ENCODE peak calls at places on chromosomes 11 and 22, in five cellular contexts. Q is CD8-positive, alpha-beta T cell; I is AG04450; T is AG10803; K is psoas muscle. P is an unnamed sample.

GRCh38 chr11:126189109-126189929 is 22.1 kb downstream of the RPUSD4 start:
- DNase-seq in I (no peak), T (no peak), K (no peak), Q (no peak), P (peak)

GRCh38 chr22:21074092-21074715 is 28.5 kb downstream of the LRRC74B start:
- DNase-seq in K (no peak), T (peak), I (no peak), Q (no peak), P (no peak)

GRCh38 chr11:531826-532511 is 3.4 kb downstream of the HRAS start:
- DNase-seq in Q (peak), T (no peak), K (peak), I (no peak), P (no peak)

GRCh38 chr11:83124631-83125424 is 32.1 kb upstream of the PCF11 start:
- DNase-seq in I (no peak), K (no peak), T (no peak), Q (no peak), P (no peak)

GRCh38 chr11:114285599-114285998 is 10.6 kb upstream of the NNMT start:
- DNase-seq in T (peak), I (no peak), Q (no peak), K (no peak), P (no peak)

GRCh38 chr22:23401111-23401909 is 178.8 kb downstream of the IGLL1 start:
- DNase-seq in I (peak), K (peak), T (peak), Q (no peak), P (no peak)

GRCh38 chr11:72751293-72752087 is 718 bp downstream of the ARAP1 start:
- DNase-seq in Q (no peak), T (no peak), K (peak), I (no peak), P (peak)

GRCh38 chr11:104094576-104094975 is 58.1 kb downstream of the DDI1 start:
- DNase-seq in K (no peak), T (peak), I (no peak), Q (no peak), P (no peak)

GRCh38 chr11:14541180-14541579 is 21.0 kb upstream of the PSMA1 start:
- DNase-seq in Q (no peak), K (no peak), I (no peak), T (no peak), P (no peak)

GRCh38 chr11:70467196-70468085 is 69.1 kb downstream of the CTTN start:
- DNase-seq in T (peak), Q (no peak), I (no peak), K (peak), P (peak)

GRCh38 chr22:27952091-27952490 is 33.0 kb upstream of the PITPNB start:
- DNase-seq in I (peak), K (no peak), T (peak), Q (no peak), P (no peak)

GRCh38 chr22:37999640-38000272 is 15.4 kb upstream of the SOX10 start:
- DNase-seq in T (peak), K (peak), I (no peak), Q (no peak), P (no peak)

GRCh38 chr11:18457435-18457834 is 1.8 kb downstream of the LDHAL6A start:
- DNase-seq in I (no peak), T (no peak), Q (no peak), K (no peak), P (no peak)

GRCh38 chr11:64887757-64888405 is 9.5 kb upstream of the EHD1 start:
- DNase-seq in K (peak), T (peak), I (no peak), Q (peak), P (peak)

GRCh38 chr22:47136671-47137070 is 374.2 kb downstream of the TBC1D22A start:
- DNase-seq in I (no peak), Q (no peak), K (no peak), T (no peak), P (no peak)

GRCh38 chr11:44999068-44999467 is 48.4 kb upstream of the TP53I11 start:
- DNase-seq in Q (no peak), K (no peak), T (no peak), I (no peak), P (no peak)

GRCh38 chr11:64317961-64318693 is at the start of gene PRDX5:
- DNase-seq in Q (peak), K (peak), T (peak), I (peak), P (peak)

GRCh38 chr11:109641549-109641948 is 219.6 kb downstream of the C11orf87 start:
- DNase-seq in I (peak), K (no peak), T (peak), Q (no peak), P (no peak)

GRCh38 chr22:24503137-24503850 is 8.2 kb downstream of the UPB1 start:
- DNase-seq in I (no peak), Q (peak), T (peak), K (peak), P (peak)

GRCh38 chr11:72676874-72677341 is 2.7 kb upstream of the PDE2A start:
- DNase-seq in Q (peak), I (no peak), K (peak), T (peak), P (peak)

GRCh38 chr11:68424101-68424632 is 36.4 kb upstream of the PPP6R3 start:
- DNase-seq in Q (no peak), K (no peak), T (no peak), I (no peak), P (no peak)

GRCh38 chr11:68424981-68425865 is 35.3 kb upstream of the PPP6R3 start:
- DNase-seq in K (no peak), T (no peak), I (no peak), Q (no peak), P (no peak)

GRCh38 chr11:68420171-68420570 is 40.4 kb upstream of the PPP6R3 start:
- DNase-seq in K (no peak), I (no peak), Q (no peak), T (no peak), P (no peak)

GRCh38 chr11:68425866-68426380 is 34.6 kb upstream of the PPP6R3 start:
- DNase-seq in I (no peak), Q (no peak), T (no peak), K (no peak), P (no peak)

DNA sequence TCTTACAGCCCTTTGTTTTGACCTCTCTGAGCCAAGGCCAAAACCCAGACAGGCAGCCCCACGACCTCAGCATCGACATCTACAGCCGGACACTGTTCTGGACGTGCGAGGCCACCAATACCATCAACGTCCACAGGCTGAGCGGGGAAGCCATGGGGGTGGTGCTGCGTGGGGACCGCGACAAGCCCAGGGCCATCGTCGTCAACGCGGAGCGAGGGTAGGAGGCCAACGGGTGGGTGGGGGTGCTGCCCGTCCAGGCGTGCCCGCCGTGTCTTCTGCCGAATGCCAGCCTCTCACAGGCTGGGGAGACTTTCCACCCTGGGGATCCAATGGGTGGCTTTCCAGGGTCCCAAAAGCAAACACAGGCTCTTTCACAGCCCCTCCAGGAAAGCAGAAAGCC is 37.1 kb upstream of the PPP6R3 start:
- DNase-seq in I (no peak), K (no peak), Q (no peak), T (no peak), P (no peak)
- TF ChIP-seq CTCF in I (no peak), K (no peak), Q (no peak), T (no peak), P (no peak)

GRCh38 chr11:69186316-69187266 is 30.9 kb downstream of the SMIM38 start:
- DNase-seq in T (no peak), Q (no peak), I (no peak), K (no peak), P (no peak)
- TF ChIP-seq CTCF in T (no peak), Q (no peak), I (no peak), K (no peak), P (no peak)

GRCh38 chr11:69280994-69281393 is 13.0 kb upstream of the MYEOV start:
- DNase-seq in I (no peak), T (peak), Q (no peak), K (no peak), P (no peak)

GRCh38 chr11:69277074-69277809 is 16.7 kb upstream of the MYEOV start:
- DNase-seq in K (no peak), I (no peak), T (no peak), Q (no peak), P (peak)

GRCh38 chr11:69276165-69276564 is 17.8 kb upstream of the MYEOV start:
- DNase-seq in I (no peak), K (no peak), Q (no peak), T (no peak), P (no peak)

GRCh38 chr11:69280451-69280850 is 13.5 kb upstream of the MYEOV start:
- DNase-seq in I (no peak), T (peak), K (no peak), Q (no peak), P (no peak)

GRCh38 chr11:69278091-69278867 is 15.7 kb upstream of the MYEOV start:
- DNase-seq in K (no peak), T (no peak), I (no peak), Q (no peak), P (no peak)
- TF ChIP-seq CTCF in K (no peak), T (no peak), I (no peak), Q (no peak), P (no peak)

GRCh38 chr11:2466069-2466801 is 21.4 kb downstream of the KCNQ1 start:
- DNase-seq in I (no peak), Q (no peak), K (no peak), T (no peak), P (no peak)

GRCh38 chr11:2465201-2466068 is 20.6 kb downstream of the KCNQ1 start:
- DNase-seq in I (no peak), Q (no peak), T (no peak), K (no peak), P (no peak)

GRCh38 chr11:2466869-2467694 is 22.3 kb downstream of the KCNQ1 start:
- DNase-seq in Q (peak), I (no peak), K (no peak), T (no peak), P (peak)

GRCh38 chr11:2468363-2469240 is 23.8 kb downstream of the KCNQ1 start:
- DNase-seq in K (no peak), T (no peak), Q (no peak), I (no peak), P (no peak)

DNA sequence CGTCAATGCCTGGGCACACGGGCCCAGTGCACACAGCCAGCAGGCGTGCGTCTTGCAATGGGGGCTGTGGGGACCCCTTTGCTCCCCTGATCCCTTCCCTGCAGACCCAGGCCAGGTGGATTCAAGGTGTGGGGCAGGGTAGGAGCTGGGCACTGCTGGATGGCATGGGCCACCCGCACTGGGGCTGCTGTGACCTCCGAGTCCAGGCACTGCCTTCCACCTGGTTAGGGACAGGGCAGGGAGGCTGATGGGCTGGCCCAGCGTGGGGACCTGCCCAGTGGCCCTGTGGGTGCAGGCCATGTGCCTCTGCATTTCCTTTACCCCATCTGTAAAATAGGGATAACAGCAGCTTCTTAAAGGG is 22.9 kb downstream of the KCNQ1 start:
- DNase-seq in I (no peak), T (no peak), Q (no peak), K (no peak), P (no peak)
- TF ChIP-seq CTCF in I (no peak), T (no peak), Q (no peak), K (no peak), P (no peak)

DNA sequence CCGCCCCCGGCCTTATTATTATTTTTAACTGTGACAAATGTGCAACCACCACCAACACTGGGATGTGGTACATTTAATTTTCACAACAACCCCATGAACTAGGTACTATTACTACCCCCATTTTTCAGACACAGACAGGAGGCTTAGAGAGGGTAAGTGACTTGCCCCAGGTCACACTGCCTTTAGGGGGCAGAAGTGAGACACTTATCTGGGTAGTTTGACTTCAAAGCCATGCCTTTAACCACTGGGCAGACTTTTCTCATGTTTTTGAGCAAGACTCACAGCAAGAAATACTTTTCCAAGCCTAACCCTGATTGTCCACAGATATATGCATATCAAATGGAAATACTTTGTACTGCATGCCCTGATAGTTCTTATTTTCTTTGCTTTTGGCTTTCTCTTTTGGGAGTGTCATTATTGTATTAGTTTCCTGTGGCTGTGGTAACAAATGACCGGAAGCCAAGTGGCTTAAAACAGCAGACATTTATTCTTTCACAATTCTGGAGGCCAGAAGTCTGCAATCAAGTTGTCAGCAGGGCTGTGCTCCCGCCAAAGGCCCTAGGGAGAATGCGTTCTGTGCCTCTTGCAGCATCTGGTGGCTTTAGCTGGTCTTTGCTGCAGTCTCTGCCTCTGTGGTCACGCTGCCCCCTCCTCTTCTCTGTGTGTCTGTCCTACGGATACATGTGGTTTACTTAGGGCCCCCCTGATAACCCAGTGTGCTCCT is 110.8 kb downstream of the GRIK4 start:
- DNase-seq in T (peak), Q (no peak), K (peak), I (no peak), P (no peak)
- TF ChIP-seq CTCF in T (peak), Q (no peak), K (no peak), I (peak), P (peak)

DNA sequence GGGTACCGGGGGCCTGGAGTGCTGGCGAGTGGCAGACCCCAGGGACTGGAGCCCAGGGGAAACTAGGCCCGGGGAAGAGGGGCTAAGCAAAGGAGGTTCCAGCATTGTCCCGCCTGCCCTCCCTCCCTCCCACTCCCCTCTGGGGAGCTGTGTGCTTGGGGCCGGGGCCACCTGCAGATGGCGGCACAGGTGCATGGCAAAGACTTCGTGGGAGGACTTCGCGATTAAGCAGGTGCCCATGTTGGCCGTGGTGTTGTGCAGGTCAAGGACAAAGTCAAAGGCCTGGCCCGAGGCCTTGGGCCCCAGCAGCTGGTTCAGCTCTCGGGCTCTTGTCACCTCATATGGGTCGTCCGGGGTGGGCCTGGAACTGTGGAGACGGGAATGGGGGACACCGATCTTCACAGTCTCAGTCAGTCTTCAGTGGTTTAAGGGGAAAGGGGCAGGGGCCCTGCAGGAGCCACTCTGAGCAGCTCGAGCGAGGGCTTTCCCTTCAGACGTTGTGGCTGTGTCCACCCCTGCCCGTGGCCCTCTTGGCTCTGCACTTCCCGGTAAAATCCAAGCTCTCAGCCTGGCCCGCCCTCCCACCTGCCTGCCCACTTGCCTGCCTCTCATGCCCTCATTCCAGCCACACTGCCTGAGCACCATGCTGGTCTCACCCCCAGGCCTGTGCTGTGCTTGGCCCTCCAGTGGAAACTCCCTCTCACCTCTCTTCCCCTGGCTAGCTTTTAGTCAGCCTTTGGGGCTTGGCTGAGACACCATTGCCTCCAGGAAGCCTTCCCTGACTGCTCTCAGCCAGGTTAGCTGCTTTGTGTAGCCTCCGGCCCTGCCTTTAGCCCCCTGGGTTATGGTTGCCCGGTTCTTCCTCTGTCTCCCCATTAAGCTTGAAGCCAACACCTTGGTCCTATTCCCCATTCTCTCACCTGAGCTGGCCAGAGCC is 4.7 kb downstream of the ACY3 start:
- DNase-seq in I (no peak), Q (no peak), K (no peak), T (no peak), P (no peak)
- TF ChIP-seq CTCF in I (no peak), Q (no peak), K (no peak), T (no peak), P (peak)

GRCh38 chr22:17164392-17165024 is 5.4 kb upstream of the HDHD5 start:
- DNase-seq in T (no peak), K (no peak), I (no peak), Q (no peak), P (no peak)
- TF ChIP-seq CTCF in T (peak), K (no peak), I (peak), Q (no peak), P (no peak)

DNA sequence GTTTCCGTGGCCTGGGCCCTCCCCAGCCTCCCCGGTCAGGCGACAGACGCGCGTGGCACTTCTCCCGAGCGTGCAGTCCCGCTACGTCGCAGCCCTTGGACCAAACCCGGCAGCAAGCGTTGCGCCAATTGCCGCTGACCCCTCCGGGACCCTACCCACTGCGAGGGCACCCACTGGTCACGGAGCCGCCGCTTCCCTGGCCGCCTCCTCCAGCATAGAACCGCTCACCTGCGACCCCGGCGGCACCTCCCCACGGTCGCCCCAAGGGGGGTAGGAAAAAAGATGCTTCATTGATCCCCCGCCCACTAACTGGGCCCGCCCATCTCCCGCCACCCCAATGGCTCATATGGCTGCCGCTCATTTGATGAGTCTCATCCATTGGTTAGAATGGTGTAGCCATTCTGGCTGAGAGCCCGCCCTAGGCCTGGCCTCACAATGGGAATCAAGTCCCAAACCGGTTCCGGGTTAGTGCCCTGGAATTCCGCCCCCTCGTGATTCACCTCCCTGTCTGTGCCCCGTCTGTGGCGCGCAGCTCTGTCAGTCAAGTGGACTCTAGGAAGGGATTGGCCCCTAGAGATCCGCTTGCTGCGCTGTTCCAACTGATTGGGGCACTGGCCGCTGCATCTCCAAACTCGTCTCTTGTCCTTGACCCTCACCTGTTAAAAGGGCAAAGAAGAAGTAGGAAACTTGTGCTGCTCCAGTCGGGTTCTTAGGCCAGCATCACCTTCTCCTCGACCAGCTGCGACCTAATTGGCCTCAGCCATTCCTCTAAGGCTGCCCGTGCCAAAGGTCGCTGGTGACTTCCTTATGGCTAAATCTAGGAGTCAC is at the start of gene MSANTD4:
- DNase-seq in Q (peak), I (peak), K (peak), T (peak), P (peak)
- TF ChIP-seq CTCF in Q (no peak), I (no peak), K (no peak), T (no peak), P (no peak)

GRCh38 chr11:67261635-67261941 is 4.7 kb upstream of the GRK2 start:
- DNase-seq in K (peak), Q (no peak), T (no peak), I (no peak), P (no peak)

GRCh38 chr11:67260406-67260805 is 5.9 kb upstream of the GRK2 start:
- DNase-seq in I (no peak), T (no peak), Q (no peak), K (no peak), P (no peak)

GRCh38 chr11:67262731-67263675 is 3.3 kb upstream of the GRK2 start:
- DNase-seq in Q (peak), T (peak), K (peak), I (no peak), P (peak)

GRCh38 chr11:67264260-67264659 is 2.0 kb upstream of the GRK2 start:
- DNase-seq in K (no peak), T (no peak), I (no peak), Q (no peak), P (no peak)

GRCh38 chr11:67261942-67262681 is 4.2 kb upstream of the GRK2 start:
- DNase-seq in K (no peak), I (no peak), T (no peak), Q (no peak), P (no peak)
- TF ChIP-seq CTCF in K (no peak), I (no peak), T (no peak), Q (no peak), P (no peak)

P was measured in GM13977.